ENCODE peak calls at places on chromosomes 12 and 14, in five cellular contexts. N is EH; W is central memory CD8-positive, alpha-beta T cell; Z is T-helper 2 cell treated with Interferon-gamma antibody and Interleukin-4, amounts not matched to agents 5 μg/mL and 100 μg/mL, for 36 hours; B is fibroblast of pulmonary artery. V is an unnamed sample.

GRCh38 chr12:46124132-46124847 is 133.9 kb upstream of the SCAF11 start:
- DNase-seq in W (no peak), Z (no peak), N (peak), B (no peak), V (no peak)

GRCh38 chr12:119576915-119577314 is 16.7 kb upstream of the TMEM233 start:
- DNase-seq in B (no peak), W (no peak), Z (no peak), N (no peak), V (no peak)

GRCh38 chr12:709631-710030 is 42.7 kb upstream of the WNK1 start:
- DNase-seq in Z (no peak), N (no peak), W (no peak), B (no peak), V (no peak)

GRCh38 chr14:103530390-103530789 is 1.4 kb downstream of the TRMT61A start:
- DNase-seq in B (peak), W (no peak), N (peak), Z (no peak), V (no peak)

GRCh38 chr14:100594625-100594951 is 7.4 kb upstream of the BEGAIN start:
- DNase-seq in W (no peak), N (no peak), B (no peak), Z (no peak), V (no peak)

GRCh38 chr12:118010903-118011302 is 5.6 kb upstream of the RFC5 start:
- DNase-seq in B (no peak), Z (no peak), W (no peak), N (no peak), V (no peak)

GRCh38 chr14:50559990-50560928 is at the start of gene ATL1:
- DNase-seq in N (peak), B (peak), W (peak), Z (peak), V (peak)

GRCh38 chr14:29584992-29585391 is 342.7 kb downstream of the PRKD1 start:
- DNase-seq in W (no peak), B (peak), Z (no peak), N (peak), V (peak)

V was measured in AG10803.